ENCODE peak calls at places on chromosomes 5 and 9, in nine cellular contexts. G is lung, W is PC-3, L is RWPE1, A is heart left ventricle, R is WERI-Rb-1, I is sigmoid colon, N is suprapubic skin, X is MM.1S. B is an unnamed sample.

GRCh38 chr5:134242146-134242545 is 16.3 kb upstream of the PPP2CA start:
- DNase-seq in L (no peak), A (peak), W (no peak), X (no peak), N (no peak), R (no peak), G (no peak), I (peak), B (no peak)

GRCh38 chr5:142438573-142438972 is 113.8 kb upstream of the SPRY4 start:
- DNase-seq in L (no peak), A (no peak), G (no peak), I (no peak), R (no peak), N (no peak), X (no peak), W (no peak), B (no peak)

GRCh38 chr5:145835839-145836222 is 689 bp upstream of the PRELID2 start:
- DNase-seq in N (no peak), R (no peak), X (no peak), L (no peak), I (no peak), A (no peak), W (no peak), G (no peak), B (no peak)

GRCh38 chr5:74446673-74447337 is 193.7 kb downstream of the ENC1 start:
- DNase-seq in L (no peak), W (no peak), I (no peak), X (no peak), G (no peak), R (no peak), A (peak), N (no peak), B (no peak)

GRCh38 chr5:19314840-19315239 is 673.2 kb downstream of the CDH18 start:
- DNase-seq in A (no peak), R (no peak), I (no peak), L (peak), N (no peak), G (no peak), W (peak), X (no peak), B (no peak)

GRCh38 chr5:95399034-95399433 is 7.9 kb downstream of the FAM81B start:
- DNase-seq in L (no peak), N (no peak), A (no peak), G (no peak), I (no peak), R (no peak), X (no peak), W (no peak), B (no peak)

GRCh38 chr5:152218694-152219093 is 186.4 kb downstream of the NMUR2 start:
- DNase-seq in A (no peak), X (no peak), I (no peak), W (peak), R (no peak), L (no peak), N (no peak), G (no peak), B (no peak)

GRCh38 chr5:94969174-94969573 is 315.7 kb downstream of the MCTP1 start:
- DNase-seq in A (no peak), N (no peak), G (no peak), W (peak), X (peak), L (peak), R (no peak), I (no peak), B (no peak)

GRCh38 chr5:103138202-103138601 is 18.1 kb downstream of the PPIP5K2 start:
- DNase-seq in A (no peak), R (no peak), L (no peak), W (no peak), N (no peak), X (no peak), I (no peak), G (no peak), B (no peak)

GRCh38 chr5:11222169-11222568 is 461.1 kb upstream of the DAP start:
- DNase-seq in A (no peak), I (no peak), X (no peak), W (peak), G (no peak), L (no peak), N (no peak), R (no peak), B (no peak)

GRCh38 chr5:165630211-165630866 is 2124.9 kb downstream of the MAT2B start:
- DNase-seq in W (peak), X (peak), L (peak), G (no peak), R (peak), A (peak), I (peak), N (no peak), B (peak)

GRCh38 chr9:104858271-104858670 is 69.7 kb downstream of the ABCA1 start:
- DNase-seq in R (no peak), X (no peak), A (no peak), I (no peak), L (no peak), N (no peak), G (no peak), W (no peak), B (no peak)

GRCh38 chr5:124725040-124725434 is 21.4 kb downstream of the ZNF608 start:
- DNase-seq in N (no peak), W (no peak), L (no peak), G (no peak), A (no peak), I (no peak), R (no peak), X (no peak), B (no peak)
- TF ChIP-seq CTCF in N (no peak), W (no peak), L (no peak), G (no peak), A (no peak), I (no peak), R (peak), X (no peak), B (no peak)

DNA sequence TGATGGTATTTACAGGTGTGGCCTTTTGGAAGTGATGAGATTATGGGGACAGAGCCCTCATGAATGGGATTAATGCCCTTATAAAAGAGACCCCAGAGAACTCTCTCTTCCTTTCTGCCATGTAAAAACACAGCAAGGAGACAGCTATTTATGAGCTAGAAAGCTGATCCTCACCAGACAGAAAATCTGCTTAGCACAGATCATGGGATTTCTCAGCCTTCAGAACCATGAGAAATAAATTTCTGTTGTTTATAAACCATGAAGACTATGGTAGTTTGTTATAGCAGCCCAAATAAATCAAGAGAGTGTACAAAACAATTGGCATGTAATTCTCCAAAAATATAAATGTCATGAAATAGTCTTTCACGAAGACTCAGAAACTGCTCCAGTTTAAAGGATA is 211.0 kb downstream of the PDE4D start:
- DNase-seq in I (no peak), W (no peak), N (no peak), R (no peak), X (no peak), L (no peak), A (no peak), G (no peak), B (no peak)
- TF ChIP-seq CTCF in I (no peak), W (no peak), N (no peak), R (no peak), X (no peak), L (no peak), A (no peak), G (no peak), B (no peak)

GRCh38 chr5:157761690-157762611 is 18.4 kb downstream of the LSM11 start:
- DNase-seq in G (no peak), X (peak), L (peak), W (peak), A (no peak), I (no peak), N (no peak), R (peak), B (peak)
- TF ChIP-seq CTCF in G (peak), X (peak), L (peak), W (peak), A (peak), I (peak), N (peak), R (peak), B (peak)

DNA sequence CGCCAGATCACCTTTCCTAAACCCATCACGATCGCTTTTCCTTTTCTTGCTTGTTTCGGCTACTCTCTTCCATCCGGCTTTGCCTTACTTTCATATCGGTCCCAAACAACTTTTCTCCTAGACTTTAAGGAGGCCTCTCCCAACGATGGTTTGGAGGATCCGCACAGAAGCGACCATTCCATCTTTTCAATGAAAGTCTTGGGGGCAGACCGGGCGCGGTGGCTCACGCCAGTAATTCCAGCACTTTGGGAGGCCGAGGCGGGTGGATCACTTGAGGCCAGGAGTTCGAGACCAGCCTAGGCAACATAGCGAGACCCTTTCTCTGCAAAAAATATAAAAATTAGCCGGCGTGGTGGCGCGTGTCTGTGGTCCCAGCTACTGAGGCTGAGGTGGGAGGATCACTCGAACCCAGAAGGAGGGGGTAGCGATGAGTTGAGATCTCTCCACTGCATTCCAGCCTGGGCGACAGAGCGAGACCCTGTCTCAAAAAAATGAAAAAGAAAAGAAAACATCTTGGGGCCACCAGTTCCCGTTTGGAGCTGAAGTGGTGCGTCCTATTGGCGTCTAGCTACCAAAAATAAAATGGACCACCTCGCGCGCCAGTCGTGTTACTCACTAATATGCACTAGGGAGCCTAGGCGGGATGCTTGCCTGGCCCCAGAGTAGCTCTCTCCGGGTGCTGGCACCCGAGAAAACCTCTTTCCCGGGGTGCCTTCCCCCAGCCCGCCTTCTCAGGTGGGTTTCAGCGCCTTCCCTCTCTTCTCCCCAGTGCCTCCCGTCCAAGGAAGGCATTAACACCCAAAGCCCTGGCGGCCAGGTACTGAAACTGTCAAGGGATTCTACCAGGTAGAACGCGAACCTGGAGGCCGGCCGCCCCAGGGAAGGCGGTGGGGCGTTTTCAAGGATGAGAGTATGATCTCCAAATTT is 800 bp upstream of the AP3B1 start:
- DNase-seq in N (peak), R (peak), X (peak), W (peak), L (peak), I (peak), G (peak), A (peak), B (peak)
- TF ChIP-seq CTCF in N (no peak), R (peak), X (peak), W (peak), L (peak), I (no peak), G (no peak), A (no peak), B (peak)

GRCh38 chr9:34503406-34503805 is 19.4 kb downstream of the ENHO start:
- DNase-seq in X (no peak), A (no peak), I (peak), L (no peak), W (peak), G (no peak), N (no peak), R (no peak), B (no peak)

GRCh38 chr9:34502471-34503335 is 20.1 kb downstream of the ENHO start:
- DNase-seq in A (no peak), W (peak), X (no peak), I (no peak), L (no peak), G (no peak), N (no peak), R (no peak), B (no peak)

GRCh38 chr9:34501372-34501771 is 21.4 kb downstream of the ENHO start:
- DNase-seq in W (no peak), G (no peak), N (no peak), R (no peak), L (no peak), I (no peak), A (no peak), X (no peak), B (no peak)

GRCh38 chr9:34500623-34501267 is 22.0 kb downstream of the ENHO start:
- DNase-seq in R (peak), X (peak), L (peak), G (peak), I (no peak), N (no peak), A (peak), W (peak), B (peak)

GRCh38 chr9:34501889-34502425 is 20.8 kb downstream of the ENHO start:
- DNase-seq in N (no peak), L (no peak), R (peak), X (no peak), A (peak), I (peak), W (peak), G (peak), B (no peak)
- TF ChIP-seq CTCF in N (no peak), L (no peak), R (peak), X (no peak), A (peak), I (peak), W (peak), G (no peak), B (peak)

DNA sequence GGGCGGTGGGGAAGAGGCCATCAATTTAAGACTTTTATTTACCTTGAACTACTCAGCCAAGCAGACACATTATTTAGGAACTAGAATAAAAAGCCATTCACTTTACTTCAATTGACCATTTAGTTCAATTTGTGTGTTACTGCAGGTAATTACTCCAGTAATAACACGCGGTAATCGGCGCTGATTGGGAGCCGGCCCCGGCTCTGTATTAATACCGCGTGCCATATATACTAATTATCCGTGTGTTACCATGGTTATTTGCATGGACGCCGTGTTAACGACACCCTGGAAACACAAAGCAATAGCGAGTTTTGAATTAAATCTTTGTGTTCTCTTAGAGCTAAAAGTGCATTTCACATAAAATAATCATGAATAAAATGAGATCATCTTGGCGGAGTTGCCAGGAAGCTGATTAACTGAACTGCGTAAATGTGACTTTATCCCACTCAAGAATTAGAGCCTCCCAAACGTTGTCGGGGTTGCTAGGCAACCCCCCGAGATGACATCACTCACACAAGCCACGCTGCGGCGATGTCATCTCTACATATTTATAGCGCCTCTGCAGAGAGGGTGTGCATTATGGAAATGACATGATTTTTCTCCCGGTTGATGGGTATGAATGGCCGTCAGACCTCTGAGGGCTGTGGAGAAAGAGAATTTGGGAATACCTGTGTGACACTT is 41.4 kb upstream of the RNU6ATAC start:
- DNase-seq in N (no peak), L (no peak), A (peak), I (peak), R (no peak), X (no peak), G (no peak), W (no peak), B (no peak)
- TF ChIP-seq CTCF in N (no peak), L (no peak), A (no peak), I (no peak), R (no peak), X (no peak), G (no peak), W (no peak), B (no peak)

B was measured in nephron progenitor cell.